ENCODE peak calls at places on chromosomes 2 and 18, in five cellular contexts. A is AG04449, C is BJ, G is ovary, Q is astrocyte of the spinal cord. Z is an unnamed sample.

GRCh38 chr18:42437646-42438045 is 482.6 kb downstream of the PIK3C3 start:
- DNase-seq in A (no peak), Q (peak; percentile 57), C (no peak), G (no peak), Z (no peak)

GRCh38 chr2:224173882-224174415 is 134.9 kb upstream of the SERPINE2 start:
- DNase-seq in A (no peak), G (no peak), Q (no peak), C (no peak), Z (no peak)

GRCh38 chr18:35703043-35703688 is 121.6 kb downstream of the GALNT1 start:
- DNase-seq in A (no peak), Q (peak; percentile 26), C (no peak), G (no peak), Z (no peak)

GRCh38 chr2:11547912-11548497 is 14.2 kb downstream of the GREB1 start:
- DNase-seq in G (no peak), C (no peak), Q (no peak), A (no peak), Z (no peak)

GRCh38 chr2:47682231-47682749 is 100.7 kb upstream of the MSH6 start:
- DNase-seq in Q (no peak), G (no peak), C (no peak), A (no peak), Z (no peak)

GRCh38 chr2:240211598-240212424 is 71.4 kb upstream of the OTOS start:
- DNase-seq in C (no peak), G (no peak), Q (no peak), A (no peak), Z (peak; percentile 9)

GRCh38 chr2:171615071-171615470 is 72.2 kb upstream of the DYNC1I2 start:
- DNase-seq in Q (no peak), A (no peak), G (no peak), C (no peak), Z (no peak)

GRCh38 chr2:64398730-64399129 is 55.2 kb upstream of the LGALSL start:
- DNase-seq in C (no peak), Q (no peak), G (no peak), A (no peak), Z (no peak)

GRCh38 chr2:101559576-101559975 is 84.7 kb upstream of the RFX8 start:
- DNase-seq in Q (no peak), A (no peak), G (peak; percentile 22), C (no peak), Z (no peak)

GRCh38 chr2:162731917-162732804 is 106.4 kb downstream of the KCNH7 start:
- DNase-seq in Q (no peak), A (no peak), G (no peak), C (no peak), Z (no peak)

GRCh38 chr18:68722807-68723206 is 7.9 kb upstream of the TMX3 start:
- DNase-seq in A (no peak), C (no peak), G (no peak), Q (no peak), Z (no peak)

GRCh38 chr2:100412866-100413265 is 4.6 kb downstream of the CHST10 start:
- DNase-seq in A (no peak), G (no peak), Q (no peak), C (no peak), Z (no peak)

GRCh38 chr2:170523506-170523905 is 191.6 kb upstream of the SP5 start:
- DNase-seq in G (no peak), Q (no peak), A (no peak), C (no peak), Z (no peak)

GRCh38 chr18:42937434-42937833 is 178.1 kb downstream of the RIT2 start:
- DNase-seq in A (no peak), C (no peak), Q (no peak), G (no peak), Z (no peak)

GRCh38 chr2:231687133-231687852 is 21.0 kb upstream of the PTMA start:
- DNase-seq in Q (peak; percentile 17), A (no peak), G (no peak), C (no peak), Z (peak; percentile 57)

GRCh38 chr2:43225093-43225787 is 1.2 kb downstream of the ZFP36L2 start:
- DNase-seq in Q (peak; percentile 78), G (peak; percentile 70), C (no peak), A (no peak), Z (peak; percentile 63)

GRCh38 chr2:220224711-220225519 is 597.5 kb downstream of the SLC4A3 start:
- DNase-seq in G (no peak), A (peak; percentile 89), Q (peak; percentile 62), C (peak; percentile 94), Z (no peak)

GRCh38 chr2:40401896-40402295 is 50.0 kb downstream of the SLC8A1 start:
- DNase-seq in Q (peak; percentile 88), C (peak; percentile 38), G (no peak), A (peak; percentile 28), Z (no peak)

GRCh38 chr2:128693630-128694029 is 375.0 kb upstream of the HS6ST1 start:
- DNase-seq in C (no peak), Q (no peak), A (no peak), G (no peak), Z (no peak)

GRCh38 chr2:56871641-56872040 is 687.9 kb downstream of the CCDC85A start:
- DNase-seq in Q (no peak), G (no peak), A (no peak), C (peak; percentile 1), Z (no peak)

GRCh38 chr18:62914868-62915267 is 199.5 kb downstream of the PHLPP1 start:
- DNase-seq in C (no peak), A (no peak), Q (peak; percentile 46), G (no peak), Z (no peak)

GRCh38 chr2:170817247-170817998 is 736 bp downstream of the GAD1 start:
- DNase-seq in A (no peak), Q (peak; percentile 45), G (no peak), C (no peak), Z (no peak)

GRCh38 chr2:124327293-124327692 is 302.2 kb downstream of the CNTNAP5 start:
- DNase-seq in C (no peak), A (no peak), G (no peak), Q (no peak), Z (no peak)

GRCh38 chr18:59769105-59769865 is 72.1 kb upstream of the CCBE1 start:
- DNase-seq in G (no peak), C (no peak), A (no peak), Q (peak; percentile 30), Z (no peak)

GRCh38 chr2:11977766-11978524 is 231.5 kb downstream of the LPIN1 start:
- DNase-seq in Q (no peak), C (no peak), A (no peak), G (no peak), Z (no peak)

GRCh38 chr2:149928026-149928425 is 340.5 kb upstream of the MMADHC start:
- DNase-seq in G (no peak), C (no peak), A (no peak), Q (no peak), Z (no peak)

GRCh38 chr18:45731706-45732105 is 7.7 kb downstream of the SLC14A1 start:
- DNase-seq in Q (no peak), A (no peak), G (no peak), C (no peak), Z (no peak)

GRCh38 chr18:8946046-8946838 is 156.3 kb upstream of the NDUFV2 start:
- DNase-seq in Q (peak; percentile 98), C (peak; percentile 95), G (no peak), A (peak; percentile 97), Z (no peak)

GRCh38 chr2:48249631-48250473 is 280.1 kb upstream of the STON1 start:
- DNase-seq in G (no peak), A (no peak), Q (peak; percentile 20), C (no peak), Z (no peak)

GRCh38 chr2:191869178-191869577 is 22.3 kb upstream of the CAVIN2 start:
- DNase-seq in Q (no peak), A (no peak), G (no peak), C (no peak), Z (no peak)

DNA sequence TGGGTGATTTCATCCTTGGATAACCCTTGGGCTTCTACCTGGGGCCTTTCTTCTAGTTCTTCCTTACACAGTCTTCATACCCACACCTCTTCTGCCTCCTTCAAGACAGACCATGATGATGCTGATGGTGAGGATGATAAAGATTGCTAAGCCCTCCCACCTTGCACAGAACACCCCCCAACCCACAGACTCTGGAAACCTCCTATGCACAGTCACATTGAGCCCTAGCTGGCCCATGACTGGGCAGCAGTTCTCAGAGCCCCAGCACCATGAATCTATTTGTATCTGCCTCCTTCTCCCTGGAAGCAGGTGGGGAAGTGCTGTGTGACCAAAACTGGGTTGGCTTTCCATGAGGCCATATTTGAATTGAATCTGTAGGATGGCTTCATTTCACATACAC is 99.8 kb downstream of the EN1 start:
- DNase-seq in C (no peak), Q (no peak), A (no peak), G (no peak), Z (no peak)
- TF ChIP-seq CTCF in C (no peak), Q (no peak), A (no peak), G (no peak), Z (no peak)

GRCh38 chr2:45612265-45612664 is 1.2 kb upstream of the SRBD1 start:
- DNase-seq in C (no peak), A (no peak), G (no peak), Q (no peak), Z (no peak)

GRCh38 chr2:45607701-45608100 is 3.4 kb downstream of the SRBD1 start:
- DNase-seq in G (no peak), A (no peak), C (no peak), Q (peak; percentile 22), Z (no peak)

GRCh38 chr2:45612741-45613140 is 1.7 kb upstream of the SRBD1 start:
- DNase-seq in G (no peak), C (no peak), A (no peak), Q (no peak), Z (no peak)

GRCh38 chr2:45611020-45611737 is at the start of gene SRBD1:
- DNase-seq in G (peak; percentile 94), C (peak; percentile 70), A (no peak), Q (peak; percentile 94), Z (peak; percentile 77)

GRCh38 chr2:45610281-45611019 is 617 bp downstream of the SRBD1 start:
- DNase-seq in C (no peak), A (no peak), Q (peak; percentile 69), G (peak; percentile 46), Z (no peak)
- TF ChIP-seq CTCF in C (peak; percentile 49), A (peak; percentile 25), Q (peak; percentile 52), G (no peak), Z (no peak)

DNA sequence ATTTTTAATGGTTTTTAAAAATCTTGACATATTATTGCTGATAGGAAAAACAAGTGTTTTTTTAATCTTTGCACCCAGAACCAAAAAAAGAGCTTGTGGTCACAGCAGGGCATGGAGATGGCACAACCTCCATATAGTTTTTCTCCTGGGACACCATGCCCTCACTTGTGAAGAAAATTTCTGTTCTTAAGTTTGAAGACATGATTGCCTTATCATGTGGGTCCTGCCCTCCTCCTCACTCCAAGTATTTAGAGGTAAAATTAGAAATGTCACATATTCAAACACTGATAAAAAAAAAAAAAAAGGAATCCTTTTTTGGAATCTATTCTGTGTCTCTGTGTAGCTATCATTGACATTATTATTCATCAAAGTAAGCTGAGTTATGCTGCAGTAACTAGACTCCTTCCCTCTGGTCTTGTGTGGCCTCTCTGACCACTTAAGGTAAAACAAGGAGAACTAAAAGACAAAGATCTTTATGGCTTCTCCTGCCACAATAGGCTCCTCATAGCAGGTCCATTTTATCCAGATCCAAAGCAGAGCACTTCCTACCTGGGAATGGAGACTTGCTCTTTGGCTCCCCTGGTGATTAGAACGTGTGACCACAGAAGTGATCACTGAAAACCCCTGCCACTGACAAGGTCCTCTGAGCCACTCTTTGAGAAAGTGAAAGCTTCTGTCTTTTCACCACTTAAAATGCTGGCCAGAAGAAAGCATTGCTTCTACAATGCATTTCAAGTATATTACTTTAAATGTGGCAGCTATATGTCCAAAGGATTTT is 19.8 kb downstream of the ADD2 start:
- DNase-seq in C (no peak), A (no peak), G (no peak), Q (no peak), Z (no peak)
- TF ChIP-seq CTCF in C (no peak), A (no peak), G (no peak), Q (no peak), Z (no peak)

GRCh38 chr2:104033399-104033798 is 820.5 kb upstream of the POU3F3 start:
- DNase-seq in Q (peak; percentile 16), G (no peak), A (no peak), C (no peak), Z (no peak)
- TF ChIP-seq CTCF in Q (peak; percentile 44), G (no peak), A (no peak), C (no peak), Z (no peak)